ENCODE peak calls at places on chromosomes 2 and 18, in nine cellular contexts. D is fibroblast of the aortic adventitia, B is AG04449, Q is kidney epithelial cell, T is fibroblast of lung, S is astrocyte, H is right lobe of liver, Y is HFF-Myc, F is coronary artery. E is an unnamed sample.
A peak's percentile ranks its signal among the peaks of the same experiment; 100 is the strongest.

GRCh38 chr2:138012082-138012481 is 47.8 kb downstream of the HNMT start:
- DNase-seq in T (no peak), F (no peak), H (no peak), B (no peak), Q (no peak), S (no peak), Y (no peak), D (no peak), E (no peak)

GRCh38 chr2:219059725-219060682 is 717 bp downstream of the IHH start:
- DNase-seq in Y (no peak), S (no peak), Q (no peak), H (peak; percentile 59), F (no peak), B (no peak), D (no peak), T (no peak), E (no peak)

GRCh38 chr2:53768233-53768542 is 584 bp downstream of the CHAC2 start:
- DNase-seq in S (no peak), Q (no peak), F (no peak), T (peak; percentile 44), H (no peak), D (peak; percentile 40), Y (no peak), B (no peak), E (peak; percentile 33)

GRCh38 chr18:48531082-48531403 is 7.8 kb upstream of the CTIF start:
- DNase-seq in S (no peak), B (no peak), Y (no peak), D (no peak), F (no peak), T (no peak), Q (no peak), H (no peak), E (no peak)

GRCh38 chr18:34661464-34662087 is 48.5 kb upstream of the DTNA start:
- DNase-seq in S (peak; percentile 22), Y (peak; percentile 50), F (no peak), T (peak; percentile 65), D (peak; percentile 63), H (no peak), B (no peak), Q (no peak), E (peak; percentile 46)

GRCh38 chr2:172726172-172726735 is 9.4 kb upstream of the RAPGEF4 start:
- DNase-seq in D (peak; percentile 27), B (no peak), Q (no peak), T (peak; percentile 54), F (no peak), Y (no peak), S (peak; percentile 25), H (peak; percentile 89), E (peak; percentile 20)

GRCh38 chr2:235938611-235939010 is 229.6 kb downstream of the GBX2 start:
- DNase-seq in Q (no peak), F (no peak), T (no peak), B (no peak), S (no peak), H (no peak), Y (no peak), D (no peak), E (no peak)

GRCh38 chr18:77086656-77087390 is 45.8 kb downstream of the MBP start:
- DNase-seq in Q (no peak), F (no peak), B (no peak), S (no peak), T (peak; percentile 42), D (peak; percentile 68), Y (no peak), H (peak; percentile 79), E (peak; percentile 11)

GRCh38 chr2:122105885-122106221 is 350.4 kb downstream of the TSN start:
- DNase-seq in D (no peak), Y (no peak), H (no peak), F (no peak), S (peak; percentile 27), B (no peak), T (no peak), Q (no peak), E (no peak)

GRCh38 chr2:149904352-149904751 is 316.8 kb upstream of the MMADHC start:
- DNase-seq in F (no peak), S (no peak), Q (no peak), H (no peak), B (no peak), T (no peak), D (no peak), Y (no peak), E (no peak)

GRCh38 chr2:11056614-11057013 is 98.7 kb upstream of the SLC66A3 start:
- DNase-seq in F (no peak), D (peak; percentile 12), T (peak; percentile 92), B (peak; percentile 90), Y (peak; percentile 83), S (peak; percentile 97), H (no peak), Q (peak; percentile 88), E (peak; percentile 94)

GRCh38 chr2:221553333-221553732 is 18.8 kb downstream of the EPHA4 start:
- DNase-seq in S (no peak), Y (no peak), B (no peak), T (no peak), D (no peak), H (no peak), F (no peak), Q (no peak), E (no peak)

GRCh38 chr2:118763797-118764196 is 83.7 kb downstream of the EN1 start:
- DNase-seq in D (peak; percentile 39), H (no peak), T (peak; percentile 7), Q (no peak), S (peak; percentile 20), F (no peak), Y (no peak), B (no peak), E (peak; percentile 63)

GRCh38 chr18:38851526-38851925 is 1285.9 kb upstream of the CELF4 start:
- DNase-seq in Q (no peak), H (no peak), B (no peak), Y (no peak), S (no peak), D (no peak), F (no peak), T (no peak), E (no peak)

GRCh38 chr2:96869281-96869823 is 528 bp downstream of the SEMA4C start:
- DNase-seq in B (no peak), H (peak; percentile 87), S (peak; percentile 69), Y (no peak), T (peak; percentile 83), Q (no peak), F (peak; percentile 93), D (peak; percentile 73), E (peak; percentile 71)

GRCh38 chr18:68429809-68430208 is 285.1 kb downstream of the TMX3 start:
- DNase-seq in H (no peak), Q (no peak), B (no peak), S (peak; percentile 32), F (no peak), D (no peak), T (peak; percentile 79), Y (no peak), E (no peak)

DNA sequence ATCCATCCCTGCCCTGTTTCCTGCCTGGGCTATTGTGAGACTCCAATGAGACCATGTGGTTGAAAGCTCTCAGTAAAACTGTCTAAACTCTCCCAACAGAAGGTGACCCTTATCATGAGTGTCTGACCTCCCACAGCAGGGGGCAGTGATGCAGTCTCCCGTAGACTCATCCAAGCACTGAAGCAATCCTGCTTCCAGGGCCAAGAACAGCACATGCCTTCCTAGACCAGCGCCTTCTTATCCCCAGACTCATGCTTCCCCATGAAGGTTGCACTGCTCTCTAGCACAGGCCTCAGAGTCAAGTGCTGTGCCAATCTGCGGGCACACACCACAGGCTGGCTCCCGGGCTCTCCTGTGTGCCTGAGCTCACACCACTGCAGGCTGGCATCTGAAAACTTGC is 112.3 kb downstream of the TNS1 start:
- DNase-seq in Y (no peak), B (peak; percentile 61), T (peak; percentile 83), D (peak; percentile 93), F (no peak), Q (no peak), S (peak; percentile 76), H (no peak), E (peak; percentile 78)
- TF ChIP-seq CTCF in Y (no peak), B (peak; percentile 40), T (peak; percentile 35), D (peak; percentile 55), F (no peak), Q (no peak), S (peak; percentile 27), H (no peak), E (peak; percentile 58)

GRCh38 chr18:8626414-8627106 is 17.3 kb downstream of the RAB12 start:
- DNase-seq in B (no peak), Y (no peak), D (no peak), S (no peak), F (no peak), T (no peak), Q (no peak), H (no peak), E (no peak)

GRCh38 chr18:8625693-8626092 is 16.5 kb downstream of the RAB12 start:
- DNase-seq in B (no peak), S (no peak), Q (no peak), D (no peak), H (no peak), T (no peak), Y (no peak), F (no peak), E (no peak)

GRCh38 chr18:8627107-8627472 is 17.9 kb downstream of the RAB12 start:
- DNase-seq in F (no peak), H (no peak), S (no peak), Q (no peak), D (no peak), T (no peak), B (no peak), Y (no peak), E (no peak)

GRCh38 chr18:8620845-8621244 is 11.6 kb downstream of the RAB12 start:
- DNase-seq in Q (no peak), D (no peak), B (no peak), H (no peak), F (no peak), T (no peak), Y (no peak), S (no peak), E (no peak)

DNA sequence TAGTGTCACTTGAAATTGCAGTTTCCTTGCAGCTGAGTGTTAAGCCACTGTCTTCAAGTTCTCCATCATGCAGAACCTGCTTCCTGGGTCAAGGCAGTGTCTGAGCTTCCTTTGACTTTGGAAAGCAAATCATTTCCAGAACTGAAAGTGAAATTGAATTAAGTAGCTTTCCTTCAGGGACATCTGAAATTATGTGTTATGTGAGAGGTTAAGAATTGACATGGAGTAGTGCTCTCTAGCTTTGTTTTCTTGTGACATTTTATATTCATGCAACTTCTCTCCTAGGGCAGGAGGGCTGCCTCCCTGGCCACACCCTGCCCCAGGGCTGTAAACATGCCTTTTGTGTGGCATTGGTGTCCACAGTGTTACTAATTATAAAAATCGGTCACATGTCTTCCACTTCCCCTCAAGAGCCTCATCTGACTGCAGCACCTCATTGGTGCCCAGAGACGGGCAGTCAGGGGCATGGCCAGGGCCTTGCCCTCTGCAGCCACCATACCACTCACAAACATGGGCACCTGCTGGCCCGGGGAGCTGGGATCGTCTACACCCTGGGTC is 14.4 kb downstream of the RAB12 start:
- DNase-seq in D (no peak), B (no peak), H (no peak), S (no peak), T (peak; percentile 22), F (no peak), Q (no peak), Y (no peak), E (no peak)
- H3K4me3 ChIP-seq in D (no peak overlapping the region), B (no peak overlapping the region), H (no peak overlapping the region), S (no peak overlapping the region), T (no peak overlapping the region), F (peak overlapping the region; percentile 2), Q (no peak overlapping the region), Y (no peak overlapping the region), E (no peak overlapping the region)

GRCh38 chr2:204172074-204172600 is 235.6 kb downstream of the ICOS start:
- DNase-seq in T (no peak), Y (no peak), S (no peak), D (no peak), Q (no peak), B (no peak), H (no peak), F (no peak), E (no peak)
- TF ChIP-seq CTCF in T (no peak), Y (no peak), S (no peak), D (no peak), Q (no peak), B (no peak), H (no peak), F (no peak), E (no peak)

GRCh38 chr2:3114406-3115185 is 263.0 kb downstream of the EIPR1 start:
- DNase-seq in Y (no peak), B (no peak), Q (no peak), F (peak; percentile 63), H (no peak), D (no peak), S (no peak), T (no peak), E (no peak)
- H3K4me3 ChIP-seq in Y (no peak overlapping the region), B (no peak overlapping the region), Q (no peak overlapping the region), F (no peak overlapping the region), H (no peak overlapping the region), D (no peak overlapping the region), S (no peak overlapping the region), T (no peak overlapping the region), E (no peak overlapping the region)